ENCODE peak calls at places on chromosome 5, in nine cellular contexts. M, G, T, D, O, A, K, E and J are unnamed samples.

GRCh38 chr5:122478741-122479459 is 166.9 kb downstream of the SNCAIP start:
- DNase-seq in M (no peak), T (no peak), E (no peak), A (no peak), K (no peak), O (no peak), G (no peak), D (no peak), J (no peak)

GRCh38 chr5:125659316-125660071 is 763.7 kb upstream of the GRAMD2B start:
- DNase-seq in O (no peak), E (no peak), A (no peak), G (no peak), M (peak), K (no peak), T (peak), D (no peak), J (no peak)

GRCh38 chr5:172788771-172789686 is 18.0 kb upstream of the DUSP1 start:
- DNase-seq in M (peak), A (no peak), D (no peak), E (peak), T (no peak), O (no peak), G (no peak), K (no peak), J (peak)

GRCh38 chr5:156922207-156922792 is 40.7 kb downstream of the TIMD4 start:
- DNase-seq in D (no peak), O (no peak), E (no peak), T (no peak), G (no peak), K (no peak), A (no peak), M (no peak), J (no peak)

GRCh38 chr5:85952680-85953079 is 665.1 kb upstream of the COX7C start:
- DNase-seq in A (no peak), T (no peak), M (no peak), D (no peak), O (no peak), E (no peak), G (no peak), K (no peak), J (no peak)

GRCh38 chr5:40906351-40906751 is 2.9 kb upstream of the C7 start:
- DNase-seq in D (no peak), G (no peak), T (peak), K (no peak), A (no peak), M (peak), O (no peak), E (no peak), J (no peak)

GRCh38 chr5:35857004-35857345 is 284 bp downstream of the IL7R start:
- DNase-seq in T (no peak), G (no peak), M (no peak), O (no peak), E (no peak), D (no peak), A (no peak), K (no peak), J (no peak)

GRCh38 chr5:115626444-115626823 is 598 bp upstream of the TMED7 start:
- DNase-seq in A (no peak), D (no peak), G (no peak), M (no peak), E (no peak), T (no peak), O (no peak), K (no peak), J (no peak)

GRCh38 chr5:6739603-6740002 is 26.4 kb downstream of the TENT4A start:
- DNase-seq in A (no peak), D (no peak), M (no peak), E (no peak), G (no peak), K (no peak), O (no peak), T (no peak), J (no peak)

GRCh38 chr5:156402387-156402921 is 75.5 kb downstream of the SGCD start:
- DNase-seq in O (no peak), D (peak), A (no peak), E (no peak), K (peak), M (peak), G (no peak), T (no peak), J (no peak)

GRCh38 chr5:150271923-150272322 is 17.6 kb downstream of the CAMK2A start:
- DNase-seq in E (no peak), T (no peak), M (no peak), O (no peak), G (no peak), A (no peak), K (no peak), D (no peak), J (no peak)

GRCh38 chr5:150596313-150596712 is 44.1 kb upstream of the SYNPO start:
- DNase-seq in T (no peak), E (no peak), A (no peak), O (no peak), M (no peak), K (no peak), D (no peak), G (no peak), J (no peak)